ENCODE peak calls at places on chromosomes 12 and 14, in four cellular contexts. O is IMR-90, R is endothelial cell of umbilical vein, F is K562. E is an unnamed sample. For H3K4me1 and H3K9me1, the result is how much of the 10 kb centered on the place peaks cover.

GRCh38 chr12:124433147-124433874 is 134.1 kb downstream of the NCOR2 start:
- DNase-seq in O (no peak), R (no peak), F (no peak), E (no peak)

GRCh38 chr12:28857327-28857726 is 291.8 kb upstream of the FAR2 start:
- DNase-seq in O (no peak), R (no peak), F (no peak), E (no peak)

GRCh38 chr12:112182499-112182898 is 57.1 kb downstream of the TRAFD1 start:
- DNase-seq in O (peak), R (no peak), F (no peak), E (no peak)

GRCh38 chr12:79689477-79690155 is 1.1 kb downstream of the PAWR start:
- DNase-seq in O (peak), R (peak), F (no peak), E (no peak)

GRCh38 chr14:22837059-22837749 is 819 bp downstream of the MMP14 start:
- DNase-seq in O (peak), R (peak), F (peak), E (no peak)

GRCh38 chr14:51368721-51369163 is 128.7 kb downstream of the TMX1 start:
- DNase-seq in O (peak), R (no peak), F (no peak), E (no peak)

GRCh38 chr14:105076805-105077648 is 11.8 kb upstream of the GPR132 start:
- DNase-seq in O (no peak), R (no peak), F (no peak), E (no peak)

GRCh38 chr14:30584058-30584630 is 25.2 kb downstream of the G2E3 start:
- DNase-seq in O (peak), R (no peak), F (no peak), E (no peak)

GRCh38 chr14:76968621-76969063 is 59.9 kb downstream of the IRF2BPL start:
- DNase-seq in O (no peak), R (no peak), F (no peak), E (no peak)

GRCh38 chr12:25769076-25769945 is 189.2 kb upstream of the RASSF8 start:
- DNase-seq in O (peak), R (peak), F (no peak), E (peak)

GRCh38 chr12:93886533-93887511 is 209.6 kb downstream of the CRADD start:
- DNase-seq in O (peak), R (no peak), F (no peak), E (no peak)

GRCh38 chr14:22304324-22304723 is 284.7 kb downstream of the DAD1 start:
- DNase-seq in O (no peak), R (no peak), F (no peak), E (no peak)

GRCh38 chr14:89773644-89774316 is 180.8 kb downstream of the EFCAB11 start:
- DNase-seq in O (peak), R (peak), F (no peak), E (no peak)

GRCh38 chr14:53161758-53162512 is 8.8 kb upstream of the DDHD1 start:
- DNase-seq in O (no peak), R (no peak), F (no peak), E (no peak)

GRCh38 chr12:32365473-32366064 is 33.8 kb upstream of the FGD4 start:
- DNase-seq in O (peak), R (peak), F (peak), E (peak)

GRCh38 chr12:22494319-22494718 is 50.0 kb downstream of the C2CD5 start:
- DNase-seq in O (no peak), R (no peak), F (no peak), E (no peak)

GRCh38 chr14:25406818-25407217 is 356.9 kb upstream of the STXBP6 start:
- DNase-seq in O (peak), R (peak), F (no peak), E (no peak)

GRCh38 chr12:14913381-14913781 is 25.0 kb downstream of the ERP27 start:
- DNase-seq in O (no peak), R (no peak), F (no peak), E (peak)

GRCh38 chr14:39177168-39177545 is 2.1 kb downstream of the PNN start:
- DNase-seq in O (no peak), R (no peak), F (no peak), E (no peak)

GRCh38 chr12:53044052-53044581 is 5.7 kb upstream of the TNS2 start:
- DNase-seq in O (no peak), R (no peak), F (no peak), E (no peak)

GRCh38 chr12:53046655-53047220 is 3.1 kb upstream of the TNS2 start:
- DNase-seq in O (peak), R (peak), F (no peak), E (no peak)

GRCh38 chr12:53044896-53045571 is 4.8 kb upstream of the TNS2 start:
- DNase-seq in O (no peak), R (no peak), F (no peak), E (no peak)

GRCh38 chr12:53047221-53048032 is 2.4 kb upstream of the TNS2 start:
- DNase-seq in O (peak), R (peak), F (peak), E (no peak)

GRCh38 chr12:53045646-53046045 is 4.2 kb upstream of the TNS2 start:
- DNase-seq in O (no peak), R (no peak), F (no peak), E (no peak)
- H3K9ac ChIP-seq in O (peak), R (no peak), F (peak), E (no peak)

DNA sequence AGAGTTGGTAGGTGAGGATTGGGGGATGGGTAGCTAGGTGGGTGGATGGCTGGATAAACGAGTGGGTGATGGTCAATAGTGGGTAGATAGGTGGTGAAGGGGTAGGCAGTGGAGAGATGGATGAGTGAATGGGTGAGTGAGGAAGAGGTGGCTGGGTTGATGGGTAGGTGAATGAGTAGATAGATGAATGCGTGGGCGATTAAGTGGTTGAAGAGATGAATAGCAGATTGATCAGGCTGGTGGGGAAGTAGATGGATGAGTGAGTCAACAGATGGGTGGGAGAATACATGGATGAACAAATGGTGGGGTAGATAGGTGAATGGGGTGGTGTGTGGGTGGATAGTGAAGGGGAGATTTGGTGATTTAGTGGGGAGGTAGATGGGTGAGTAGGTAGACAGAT is 51.1 kb downstream of the SYNE3 start:
- DNase-seq in O (no peak), R (no peak), F (no peak), E (no peak)
- H3K4me1 ChIP-seq in O (under half), R (under half), F (under half), E (under half)

GRCh38 chr14:54967496-54967895 is 59.4 kb downstream of the WDHD1 start:
- DNase-seq in O (no peak), R (no peak), F (no peak), E (no peak)
- H3K9me1 ChIP-seq in O (under half), R (under half), F (under half), E (under half)

DNA sequence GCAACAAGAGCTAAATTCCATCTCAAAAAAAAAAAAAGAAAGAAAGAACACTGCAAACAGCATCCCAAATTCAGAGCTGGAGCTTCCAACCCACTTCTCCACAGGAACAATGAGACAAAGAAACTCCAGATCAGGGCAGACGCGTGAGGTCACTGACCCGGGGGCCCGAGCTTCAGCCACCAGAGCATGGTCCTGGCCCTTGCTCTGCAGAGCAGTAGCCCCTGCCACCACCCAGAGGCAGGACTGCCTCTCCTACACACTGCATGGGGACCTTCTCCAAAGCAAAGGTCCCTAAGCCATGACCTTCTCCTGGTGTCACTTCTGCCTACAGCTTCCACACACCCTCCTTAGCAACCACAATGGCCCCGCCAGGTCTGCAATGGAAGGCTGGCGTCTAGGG is 53.1 kb downstream of the CCNK start:
- DNase-seq in O (no peak), R (no peak), F (no peak), E (no peak)
- H3K9ac ChIP-seq in O (no peak), R (no peak), F (no peak), E (no peak)

DNA sequence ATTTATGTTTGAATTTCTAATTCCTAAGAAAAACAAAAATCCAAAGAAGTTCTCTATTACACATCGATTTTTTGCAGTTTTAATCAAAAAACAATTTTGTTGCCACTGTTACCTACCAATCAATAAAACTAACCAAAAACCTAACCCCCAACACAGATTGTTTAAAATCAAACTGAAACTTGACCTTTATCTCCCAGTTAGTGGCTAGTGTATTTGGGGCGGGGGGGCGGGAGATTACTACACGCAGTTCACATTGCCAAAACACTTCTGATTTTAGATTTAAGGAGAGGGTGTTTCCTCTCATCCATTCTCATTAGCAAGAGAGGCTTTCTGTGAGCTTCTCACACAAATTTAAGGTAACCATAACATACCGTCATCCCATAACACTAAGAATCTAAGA is 6.4 kb downstream of the CDC42BPB start:
- DNase-seq in O (no peak), R (no peak), F (no peak), E (no peak)
- H3K4me1 ChIP-seq in O (under half), R (under half), F (under half), E (under half)

E was measured in keratinocyte.